ENCODE peak calls at places on chromosome 2, in four cellular contexts. O, K, I and U are unnamed samples.

GRCh38 chr2:146697307-146697706 is 1147.5 kb upstream of the ACVR2A start:
- DNase-seq in O (no peak), K (no peak), I (no peak), U (no peak)

GRCh38 chr2:217069263-217070042 is 209.6 kb upstream of the TNP1 start:
- DNase-seq in O (no peak), K (no peak), I (no peak), U (no peak)

GRCh38 chr2:142961202-142961601 is 83.7 kb downstream of the KYNU start:
- DNase-seq in O (no peak), K (no peak), I (no peak), U (no peak)

GRCh38 chr2:162258686-162259085 is 15.4 kb upstream of the FAP start:
- DNase-seq in O (no peak), K (no peak), I (no peak), U (no peak)

GRCh38 chr2:232421189-232421785 is 14.6 kb downstream of the ALPG start:
- DNase-seq in O (peak; percentile 54), K (peak; percentile 36), I (no peak), U (no peak)

GRCh38 chr2:146324954-146325353 is 1519.9 kb upstream of the ACVR2A start:
- DNase-seq in O (no peak), K (no peak), I (no peak), U (no peak)

GRCh38 chr2:233074106-233074505 is 14.0 kb downstream of the INPP5D start:
- DNase-seq in O (no peak), K (no peak), I (no peak), U (peak; percentile 24)

GRCh38 chr2:174878537-174879147 is 114.4 kb upstream of the CHRNA1 start:
- DNase-seq in O (no peak), K (no peak), I (no peak), U (no peak)

GRCh38 chr2:48719480-48720177 is 35.9 kb downstream of the LHCGR start:
- DNase-seq in O (no peak), K (no peak), I (no peak), U (no peak)

GRCh38 chr2:85648619-85649018 is 19.4 kb downstream of the SFTPB start:
- DNase-seq in O (no peak), K (no peak), I (no peak), U (no peak)

GRCh38 chr2:46716806-46717732 is 198.5 kb downstream of the MCFD2 start:
- DNase-seq in O (no peak), K (no peak), I (no peak), U (no peak)

DNA sequence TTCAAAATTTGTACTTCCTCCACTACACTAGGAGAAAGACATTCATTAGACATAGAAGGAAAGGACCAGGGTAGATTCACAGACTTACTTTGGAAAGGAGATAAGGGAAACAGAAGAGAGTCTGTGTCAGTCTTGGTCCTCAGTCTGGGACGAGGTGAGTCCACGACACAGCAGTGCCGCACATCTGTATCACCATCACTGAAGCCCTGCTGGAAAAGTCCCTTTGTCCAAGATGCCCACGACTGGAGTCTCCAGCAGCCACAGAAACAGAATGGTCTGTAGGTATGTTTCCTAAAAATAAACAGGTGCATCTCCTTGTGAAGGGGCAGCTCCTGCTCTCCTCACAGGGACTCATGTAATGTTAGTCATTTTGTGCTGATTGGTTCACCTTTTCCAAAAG is 27.4 kb downstream of the COX7A2L start:
- DNase-seq in O (no peak), K (no peak), I (no peak), U (no peak)
- TF ChIP-seq POLR2AphosphoS5 in O (no peak), K (no peak), I (no peak), U (no peak)

DNA sequence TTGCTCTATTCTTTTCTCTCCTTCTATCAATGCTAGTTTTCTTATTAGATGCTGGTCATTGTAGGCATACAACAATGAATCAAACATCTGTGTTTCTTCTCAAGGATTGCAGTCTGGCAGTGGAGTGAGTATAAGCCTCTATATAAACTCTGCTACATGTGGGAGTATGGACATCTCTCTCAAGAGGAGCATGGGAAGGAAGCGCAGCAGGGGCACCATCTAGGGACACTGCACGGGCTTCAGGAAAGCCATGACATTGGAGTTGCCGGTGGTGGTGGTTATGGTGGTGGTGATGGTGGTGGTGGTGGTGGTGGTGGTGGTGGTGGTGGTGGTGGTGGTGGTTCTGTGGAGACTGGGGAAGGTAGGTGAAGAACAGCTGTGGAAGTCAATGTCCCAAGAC is 462.6 kb downstream of the RNF144A start:
- DNase-seq in O (no peak), K (no peak), I (no peak), U (peak; percentile 41)
- TF ChIP-seq CTCF in O (no peak), K (no peak), I (no peak), U (no peak)

DNA sequence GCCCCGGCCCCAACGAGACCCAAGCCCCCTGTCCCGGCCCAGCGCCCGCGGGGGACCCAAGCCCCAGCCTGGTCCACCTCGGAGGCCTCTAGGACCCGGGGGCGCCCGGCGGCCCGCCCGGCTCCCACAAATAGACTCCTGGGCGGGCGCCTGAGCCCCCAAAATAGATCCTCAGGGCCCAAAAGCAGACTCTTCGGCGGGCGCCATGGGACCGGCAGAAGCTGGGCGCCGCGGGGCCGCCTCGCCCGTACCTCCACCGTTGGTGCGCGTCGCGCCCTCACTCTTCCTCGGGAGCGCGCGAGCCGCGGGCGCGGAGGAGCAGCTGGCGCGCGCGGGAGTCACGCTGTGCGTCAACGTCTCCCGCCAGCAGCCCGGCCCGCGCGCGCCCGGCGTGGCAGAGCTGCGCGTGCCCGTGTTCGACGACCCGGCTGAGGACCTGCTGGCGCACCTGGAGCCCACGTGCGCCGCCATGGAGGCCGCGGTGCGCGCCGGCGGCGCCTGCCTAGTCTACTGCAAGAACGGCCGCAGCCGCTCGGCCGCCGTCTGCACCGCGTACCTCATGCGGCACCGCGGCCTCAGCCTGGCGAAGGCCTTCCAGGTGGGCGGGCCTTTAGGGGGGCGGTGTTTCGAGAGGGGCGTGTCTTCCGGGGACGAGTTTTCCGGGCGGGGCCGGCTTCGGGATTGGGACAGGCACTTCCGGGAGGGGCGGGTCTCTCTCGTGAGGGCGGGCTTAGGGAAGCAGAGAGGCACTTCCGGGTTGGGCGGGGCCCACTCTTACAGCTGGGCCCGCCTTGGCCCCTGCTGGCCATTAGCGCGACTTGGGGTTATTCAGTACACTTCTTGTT is 545 bp downstream of the DUSP28 start:
- DNase-seq in O (peak; percentile 100), K (peak; percentile 100), I (peak; percentile 100), U (peak; percentile 100)
- TF ChIP-seq POLR2AphosphoS5 in O (peak; percentile 96), K (peak; percentile 82), I (peak; percentile 91), U (peak; percentile 46)

GRCh38 chr2:31033032-31033431 is 105.2 kb downstream of the GALNT14 start:
- DNase-seq in O (no peak), K (no peak), I (no peak), U (no peak)
- TF ChIP-seq CTCF in O (no peak), K (no peak), I (no peak), U (no peak)

DNA sequence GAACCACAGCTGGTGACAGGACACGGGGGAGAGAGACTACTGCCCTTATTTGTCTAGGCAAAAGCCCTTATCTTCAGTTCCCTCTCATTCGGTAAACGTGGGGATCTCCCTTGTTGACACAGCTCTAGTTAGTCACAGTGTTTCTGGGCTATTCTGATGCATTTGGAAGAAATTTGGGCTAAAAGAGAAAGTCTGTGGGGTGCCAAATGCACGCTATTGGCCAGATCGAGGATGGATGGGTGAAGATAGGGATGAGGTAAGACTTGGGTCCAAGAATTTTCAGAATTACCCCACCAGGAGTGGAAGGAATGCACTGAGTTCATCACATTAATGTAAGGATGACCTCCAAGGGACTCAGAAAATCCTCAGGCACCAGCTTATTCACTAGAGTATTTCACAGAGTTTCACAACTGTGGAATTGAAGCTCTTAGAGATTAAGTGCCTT is 49.2 kb downstream of the NRP2 start:
- DNase-seq in O (no peak), K (no peak), I (no peak), U (no peak)
- TF ChIP-seq POLR2AphosphoS5 in O (peak; percentile 8), K (no peak), I (no peak), U (no peak)

DNA sequence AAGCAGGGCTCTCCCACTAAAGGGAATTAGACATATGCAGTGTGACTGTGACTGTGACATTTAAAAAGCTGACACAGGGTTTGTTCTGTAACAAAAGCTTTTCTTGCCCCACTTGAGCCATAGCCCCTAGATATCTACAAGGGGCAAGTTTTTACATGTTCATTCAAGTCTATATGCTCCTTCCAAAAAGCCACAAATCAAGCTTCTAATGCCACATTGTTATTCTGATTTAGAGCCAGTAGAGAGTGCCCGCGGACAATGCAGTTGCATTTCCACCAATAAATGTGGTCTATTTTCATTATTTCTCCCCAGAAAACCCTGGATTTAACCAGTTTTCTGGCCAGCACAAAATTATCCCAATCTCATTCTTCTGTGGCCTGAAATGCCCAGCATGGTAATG is 9.9 kb downstream of the ARHGAP25 start:
- DNase-seq in O (no peak), K (peak; percentile 4), I (no peak), U (no peak)
- TF ChIP-seq CTCF in O (no peak), K (no peak), I (no peak), U (no peak)

GRCh38 chr2:213274143-213274542 is 10.1 kb upstream of the SPAG16 start:
- DNase-seq in O (no peak), K (no peak), I (no peak), U (no peak)
- TF ChIP-seq POLR2AphosphoS5 in O (no peak), K (no peak), I (no peak), U (no peak)

DNA sequence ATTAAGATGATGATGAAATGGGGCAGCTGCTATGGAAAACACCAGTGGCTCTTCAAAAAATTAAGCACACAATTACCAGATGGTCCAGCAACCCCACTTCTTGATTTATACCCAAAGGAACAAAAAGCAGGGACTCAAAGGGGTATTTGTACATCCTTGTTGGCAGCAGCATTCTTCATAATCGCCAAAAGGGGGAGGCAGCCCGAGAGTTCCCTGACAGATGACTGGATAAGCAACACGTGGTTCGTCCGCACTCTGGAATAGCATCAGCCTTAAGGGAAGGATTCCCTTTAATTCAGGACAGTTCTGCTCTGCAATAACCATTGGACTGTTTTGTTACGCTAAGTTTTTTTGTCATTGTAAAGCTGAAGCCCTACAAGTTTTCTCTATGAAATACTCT is 76.7 kb upstream of the TWIST2 start:
- DNase-seq in O (no peak), K (no peak), I (no peak), U (no peak)
- TF ChIP-seq CTCF in O (no peak), K (no peak), I (no peak), U (no peak)

DNA sequence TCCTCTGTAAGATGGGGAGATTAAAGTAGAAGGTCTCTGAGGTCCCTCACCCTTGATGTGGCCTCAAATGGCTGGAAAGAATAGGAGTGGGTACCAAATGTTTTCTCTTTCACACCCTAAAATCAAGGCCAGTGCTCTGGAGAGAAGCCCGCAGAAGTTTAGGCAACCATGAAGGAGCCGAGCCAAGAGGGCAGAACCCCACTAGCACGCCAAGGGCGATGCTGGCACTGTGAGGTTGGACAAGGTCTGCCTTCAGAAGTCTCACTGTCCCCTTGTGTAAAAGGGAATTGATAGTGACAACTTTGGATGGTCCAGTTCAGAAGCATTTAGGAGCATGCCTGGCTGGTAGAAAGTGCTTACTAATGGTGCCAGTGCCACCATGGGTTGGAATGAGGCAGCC is 16.3 kb upstream of the OTOF start:
- DNase-seq in O (peak; percentile 12), K (no peak), I (no peak), U (no peak)
- TF ChIP-seq POLR2AphosphoS5 in O (no peak), K (no peak), I (no peak), U (no peak)